ENCODE peak calls at places on chromosomes 7 and 10, in five cellular contexts. R is suprapubic skin, I is spleen, Q is transverse colon, O is cardiac fibroblast. D is an unnamed sample.

GRCh38 chr10:56298941-56299340 is 62.1 kb downstream of the ZWINT start:
- DNase-seq in R (no peak), I (peak), Q (no peak), O (no peak), D (no peak)

GRCh38 chr10:125115409-125115808 is 45.0 kb downstream of the CTBP2 start:
- DNase-seq in R (no peak), I (peak), Q (no peak), O (no peak), D (no peak)

GRCh38 chr10:103204353-103205255 is 11.5 kb upstream of the NT5C2 start:
- DNase-seq in R (no peak), I (no peak), Q (no peak), O (no peak), D (no peak)

GRCh38 chr10:1026578-1026977 is 919 bp upstream of the IDI2 start:
- DNase-seq in R (no peak), I (no peak), Q (no peak), O (no peak), D (no peak)

GRCh38 chr10:75553550-75553949 is 122.1 kb downstream of the LRMDA start:
- DNase-seq in R (no peak), I (no peak), Q (no peak), O (no peak), D (no peak)

GRCh38 chr10:58435297-58435696 is 50.1 kb downstream of the TFAM start:
- DNase-seq in R (no peak), I (no peak), Q (peak), O (peak), D (peak)

GRCh38 chr10:14779053-14779649 is 4.5 kb upstream of the FAM107B start:
- DNase-seq in R (no peak), I (no peak), Q (peak), O (peak), D (peak)

GRCh38 chr7:88845091-88845490 is 49.6 kb upstream of the TEX47 start:
- DNase-seq in R (no peak), I (no peak), Q (no peak), O (no peak), D (no peak)

GRCh38 chr10:16799621-16800020 is 17.6 kb downstream of the RSU1 start:
- DNase-seq in R (no peak), I (no peak), Q (no peak), O (no peak), D (no peak)

GRCh38 chr7:66167773-66168367 is 37.3 kb upstream of the TPST1 start:
- DNase-seq in R (no peak), I (no peak), Q (no peak), O (peak), D (peak)

GRCh38 chr10:83607959-83608745 is 531.2 kb upstream of the GHITM start:
- DNase-seq in R (no peak), I (no peak), Q (no peak), O (peak), D (peak)

GRCh38 chr10:22705534-22705933 is 8.8 kb downstream of the PIP4K2A start:
- DNase-seq in R (no peak), I (no peak), Q (no peak), O (no peak), D (no peak)

GRCh38 chr10:43086321-43086942 is 9.6 kb downstream of the RET start:
- DNase-seq in R (no peak), I (no peak), Q (no peak), O (no peak), D (no peak)

GRCh38 chr10:23818484-23818883 is 379.6 kb downstream of the OTUD1 start:
- DNase-seq in R (no peak), I (no peak), Q (no peak), O (no peak), D (no peak)

GRCh38 chr10:14560794-14561765 is 213.6 kb downstream of the FAM107B start:
- DNase-seq in R (no peak), I (peak), Q (no peak), O (no peak), D (no peak)

GRCh38 chr7:30164567-30164966 is 29.8 kb downstream of the MTURN start:
- DNase-seq in R (no peak), I (no peak), Q (no peak), O (peak), D (peak)

GRCh38 chr10:24645784-24646183 is 77.9 kb downstream of the ARHGAP21 start:
- DNase-seq in R (no peak), I (no peak), Q (no peak), O (peak), D (peak)

GRCh38 chr10:88076027-88076880 is 212.8 kb downstream of the PTEN start:
- DNase-seq in R (no peak), I (no peak), Q (no peak), O (no peak), D (no peak)

GRCh38 chr10:117653170-117653515 is 110.6 kb downstream of the EMX2 start:
- DNase-seq in R (no peak), I (no peak), Q (no peak), O (peak), D (peak)

GRCh38 chr10:132536241-132536963 is 1.2 kb upstream of the INPP5A start:
- DNase-seq in R (peak), I (peak), Q (peak), O (no peak), D (no peak)

GRCh38 chr7:100568936-100569844 is 4.5 kb downstream of the SAP25 start:
- DNase-seq in R (no peak), I (peak), Q (peak), O (peak), D (peak)

GRCh38 chr7:134514663-134515062 is 12.7 kb upstream of the AKR1B10 start:
- DNase-seq in R (no peak), I (no peak), Q (peak), O (peak), D (peak)

GRCh38 chr7:25857376-25858067 is 294.5 kb upstream of the NFE2L3 start:
- DNase-seq in R (no peak), I (no peak), Q (peak), O (peak), D (peak)

GRCh38 chr10:120221873-120222485 is 235.0 kb upstream of the PLPP4 start:
- DNase-seq in R (no peak), I (no peak), Q (no peak), O (peak), D (peak)

GRCh38 chr7:1758417-1758858 is 88.4 kb downstream of the ELFN1 start:
- DNase-seq in R (no peak), I (peak), Q (no peak), O (peak), D (peak)

GRCh38 chr7:129550673-129551360 is 48.5 kb downstream of the SMKR1 start:
- DNase-seq in R (no peak), I (no peak), Q (no peak), O (no peak), D (peak)

GRCh38 chr10:90354914-90355313 is 502.9 kb downstream of the HTR7 start:
- DNase-seq in R (no peak), I (no peak), Q (no peak), O (no peak), D (no peak)

GRCh38 chr10:3468919-3469638 is 296.5 kb upstream of the PITRM1 start:
- DNase-seq in R (peak), I (no peak), Q (peak), O (peak), D (peak)

GRCh38 chr7:92489634-92490033 is 11.9 kb upstream of the ERVW-1 start:
- DNase-seq in R (no peak), I (no peak), Q (no peak), O (peak), D (peak)

GRCh38 chr10:120386196-120386595 is 70.8 kb upstream of the PLPP4 start:
- DNase-seq in R (no peak), I (no peak), Q (no peak), O (no peak), D (no peak)

GRCh38 chr10:13120786-13121499 is 21.0 kb downstream of the OPTN start:
- DNase-seq in R (no peak), I (no peak), Q (no peak), O (no peak), D (peak)

GRCh38 chr7:51123322-51124021 is 193.1 kb downstream of the COBL start:
- DNase-seq in R (no peak), I (no peak), Q (no peak), O (peak), D (peak)

GRCh38 chr7:73786588-73786987 is 16.5 kb upstream of the CLDN3 start:
- DNase-seq in R (peak), I (no peak), Q (no peak), O (no peak), D (no peak)

GRCh38 chr10:7832060-7832459 is 13.8 kb downstream of the TAF3 start:
- DNase-seq in R (no peak), I (no peak), Q (no peak), O (no peak), D (no peak)

GRCh38 chr10:111281516-111281915 is 204.7 kb downstream of the ADRA2A start:
- DNase-seq in R (no peak), I (no peak), Q (no peak), O (peak), D (peak)

GRCh38 chr7:144386741-144387140 is 16.8 kb downstream of the NOBOX start:
- DNase-seq in R (no peak), I (no peak), Q (no peak), O (peak), D (peak)

GRCh38 chr10:19169684-19170083 is 121.1 kb downstream of the MALRD1 start:
- DNase-seq in R (no peak), I (no peak), Q (no peak), O (peak), D (no peak)

GRCh38 chr10:117138838-117139580 is 939 bp upstream of the VAX1 start:
- DNase-seq in R (no peak), I (no peak), Q (no peak), O (no peak), D (no peak)

GRCh38 chr7:75617634-75618234 is 121.0 kb downstream of the HIP1 start:
- DNase-seq in R (no peak), I (peak), Q (peak), O (peak), D (peak)

GRCh38 chr7:107180378-107180777 is 11.6 kb downstream of the HBP1 start:
- DNase-seq in R (no peak), I (no peak), Q (peak), O (peak), D (peak)

GRCh38 chr7:128165927-128166420 is 75.1 kb upstream of the LEP start:
- DNase-seq in R (peak), I (no peak), Q (no peak), O (no peak), D (no peak)
- H3K4me3 ChIP-seq in R (no peak), I (peak), Q (no peak), O (no peak), D (no peak)

GRCh38 chr7:110027385-110027784 is 1063.5 kb upstream of the LRRN3 start:
- DNase-seq in R (no peak), I (no peak), Q (no peak), O (no peak), D (no peak)
- TF ChIP-seq CTCF in R (no peak), I (no peak), Q (no peak), O (no peak), D (no peak)

DNA sequence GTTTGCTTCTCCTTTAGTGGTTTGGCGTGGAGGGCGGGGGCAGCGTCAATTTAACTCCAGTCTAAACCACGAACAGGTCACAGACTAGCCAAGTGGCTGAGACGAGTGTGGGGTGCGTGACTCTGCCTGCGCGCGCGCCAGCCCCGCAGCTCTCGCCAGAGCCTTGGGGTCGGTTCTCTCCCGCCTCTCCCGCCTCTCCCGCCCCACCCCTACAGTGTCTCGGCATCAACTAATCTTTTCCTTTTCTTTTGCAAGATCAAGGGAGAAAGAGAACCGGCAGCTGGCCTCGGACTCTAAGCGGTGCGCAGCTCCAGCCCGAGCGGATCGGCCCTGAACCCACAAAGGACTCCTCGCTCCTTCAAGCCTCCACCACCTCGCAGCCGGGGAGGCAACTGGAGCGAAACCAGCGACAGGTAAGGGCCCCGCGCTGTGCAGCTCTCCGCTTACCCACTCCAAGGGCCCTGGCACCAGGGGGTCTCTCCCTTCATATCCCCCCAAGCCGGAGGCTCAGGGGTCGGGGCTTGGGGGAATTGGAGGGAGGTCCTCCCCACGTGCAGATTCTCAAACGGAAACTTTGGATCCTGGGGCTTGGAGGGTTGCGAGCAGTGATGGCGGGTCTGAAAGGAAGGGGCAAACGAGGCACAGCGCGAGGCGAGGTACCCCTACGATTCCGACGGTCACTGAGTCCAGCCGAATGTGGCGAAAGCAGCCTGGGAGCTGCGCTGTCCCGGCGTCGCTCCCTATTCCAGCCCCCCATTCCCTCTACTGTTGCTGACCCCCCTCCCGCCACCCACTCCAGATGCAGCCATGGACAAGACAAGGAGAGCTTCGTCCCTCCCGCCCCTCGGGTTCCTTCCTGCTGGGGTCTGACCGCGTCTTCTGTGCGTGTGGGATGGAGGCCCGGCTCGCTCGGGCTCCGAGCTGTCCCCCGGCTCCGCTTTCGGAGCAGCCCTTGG is 832 bp downstream of the CHRM2 start:
- DNase-seq in R (no peak), I (peak), Q (no peak), O (no peak), D (peak)
- H3K4me3 ChIP-seq in R (peak), I (no peak), Q (peak), O (peak), D (peak)

DNA sequence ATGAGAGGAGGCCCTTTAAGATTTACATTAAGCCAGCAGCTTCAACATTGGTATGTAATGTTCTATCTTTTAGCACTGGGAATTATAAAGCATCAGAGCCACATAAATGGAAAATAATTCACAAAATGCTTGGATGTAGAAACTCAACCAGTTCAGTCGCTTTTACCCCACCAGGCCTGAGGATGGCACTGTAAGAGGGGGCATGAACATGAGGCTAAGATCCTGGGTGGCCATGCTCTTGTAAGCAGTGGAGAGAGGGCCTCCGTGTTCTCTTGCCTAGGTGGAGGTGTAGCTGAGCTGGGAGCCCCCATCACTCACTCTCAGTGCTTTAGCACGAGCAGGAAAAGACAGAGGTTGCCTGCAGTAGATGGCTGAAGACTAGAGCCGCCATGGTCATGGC is 238.8 kb downstream of the FANK1 start:
- DNase-seq in R (no peak), I (no peak), Q (no peak), O (peak), D (peak)
- TF ChIP-seq CTCF in R (no peak), I (no peak), Q (no peak), O (no peak), D (peak)

DNA sequence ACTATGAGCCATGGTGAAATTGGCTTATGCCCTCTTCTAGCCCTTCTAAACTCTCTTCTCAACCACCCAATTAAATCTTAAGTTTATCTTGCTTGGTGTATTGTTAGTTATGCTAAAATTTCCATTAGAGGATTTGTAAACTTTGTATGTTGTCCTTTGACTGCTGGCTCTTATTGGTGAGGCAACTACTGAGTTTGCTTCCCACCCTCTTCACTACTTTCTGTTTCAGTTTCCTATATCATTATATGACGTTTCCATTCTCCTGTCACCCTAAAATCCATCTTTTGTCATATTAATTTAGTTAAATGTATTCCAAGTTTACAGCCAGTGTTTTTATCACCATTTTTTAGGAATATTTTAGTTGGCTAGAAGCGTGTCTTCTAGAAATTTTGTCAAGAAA is 80.9 kb upstream of the VWC2 start:
- DNase-seq in R (no peak), I (no peak), Q (no peak), O (no peak), D (no peak)
- H3K4me3 ChIP-seq in R (no peak), I (no peak), Q (no peak), O (no peak), D (no peak)

DNA sequence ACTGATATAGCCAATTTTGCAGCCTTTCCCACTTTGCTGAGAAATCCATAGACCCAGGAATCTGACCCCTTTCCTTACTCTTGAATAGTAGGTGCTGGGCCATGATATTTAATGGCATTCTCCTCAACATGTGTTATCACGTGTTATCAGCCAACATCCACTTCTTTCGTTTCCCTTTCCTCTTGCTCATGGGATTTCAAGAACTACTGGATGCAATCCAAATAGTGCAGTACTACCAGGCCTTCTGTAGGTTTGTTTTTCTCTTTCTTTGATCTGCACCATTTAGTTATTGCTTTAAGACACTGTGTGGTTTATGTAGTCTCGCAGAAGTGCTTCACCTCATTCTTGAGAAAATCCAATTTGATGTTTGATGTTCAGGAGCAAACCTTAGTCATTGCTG is 315.2 kb downstream of the BMPER start:
- DNase-seq in R (no peak), I (no peak), Q (no peak), O (no peak), D (no peak)
- TF ChIP-seq CTCF in R (no peak), I (no peak), Q (no peak), O (no peak), D (no peak)

DNA sequence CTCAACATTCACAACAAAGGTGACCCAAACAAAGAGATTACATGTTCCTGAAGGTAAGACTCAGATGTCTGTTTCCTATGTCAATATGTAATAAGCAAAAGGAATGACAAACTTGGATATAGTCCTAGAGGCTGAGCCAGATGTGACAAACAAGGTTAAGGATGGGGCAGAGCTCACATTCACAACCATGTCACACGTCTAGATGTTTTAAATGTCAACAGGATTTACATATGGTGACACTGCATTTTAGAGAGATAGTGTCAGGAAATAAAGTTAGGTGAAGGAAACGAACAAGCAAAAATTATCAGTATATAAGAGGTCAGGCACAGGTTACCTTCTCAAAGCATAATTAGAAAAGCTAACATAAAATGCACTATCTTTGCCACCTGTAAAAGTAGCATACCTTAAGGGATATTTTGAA is 8.4 kb downstream of the RELN start:
- DNase-seq in R (no peak), I (no peak), Q (no peak), O (no peak), D (no peak)
- H3K4me3 ChIP-seq in R (no peak), I (no peak), Q (no peak), O (no peak), D (no peak)

DNA sequence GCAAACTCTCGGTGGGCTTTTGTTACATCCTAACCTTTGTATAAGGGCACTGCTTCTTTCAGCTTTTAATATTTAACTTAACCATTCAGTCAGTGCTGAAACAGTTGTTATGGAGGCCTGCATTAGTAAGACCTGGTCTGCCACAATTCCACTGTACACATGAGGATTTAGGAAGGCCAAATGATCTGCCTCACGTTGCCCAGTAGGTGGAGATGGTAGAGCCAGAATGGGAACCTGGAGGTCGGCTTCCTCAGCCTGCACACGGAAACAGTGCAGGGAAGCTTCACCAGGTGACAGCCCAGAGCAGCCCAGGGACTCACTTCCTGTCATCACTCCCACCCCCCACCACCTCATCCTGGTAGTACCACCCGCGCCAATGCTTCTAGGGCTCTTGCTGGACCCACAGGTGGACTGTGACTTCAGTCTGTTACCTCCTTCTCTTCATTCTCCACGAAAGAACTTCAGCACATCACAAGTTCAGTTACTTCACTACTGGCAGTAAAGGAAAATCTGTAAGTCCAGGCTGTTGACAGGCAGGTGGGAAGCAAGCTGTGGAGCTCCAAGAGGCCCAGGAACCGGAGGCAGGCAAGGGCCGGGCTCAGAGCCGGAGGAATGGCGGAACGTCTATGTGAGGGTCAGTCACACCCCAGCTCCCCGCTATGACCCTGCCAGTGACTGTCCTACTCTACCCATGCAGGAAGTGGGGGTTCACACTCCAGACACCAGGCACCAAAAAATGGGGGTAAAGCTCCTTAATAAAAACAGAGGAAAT is 480.3 kb upstream of the C7orf33 start:
- DNase-seq in R (no peak), I (no peak), Q (no peak), O (no peak), D (no peak)
- TF ChIP-seq CTCF in R (no peak), I (no peak), Q (peak), O (no peak), D (no peak)